ENCODE peak calls at places on chromosomes 4 and X, in four cellular contexts. A is stimulated activated CD8-positive, alpha-beta memory T cell treated with anti-CD3 and anti-CD28 coated beads, Interleukin-7, amount 100 ng/mL, for 1 hour; X is activated naive CD8-positive, alpha-beta T cell treated with anti-CD3 and anti-CD28 coated beads, Interleukin-2, amount 50 U/mL, for 24 hours; K is effector CD8-positive, alpha-beta T cell. M is an unnamed sample.

GRCh38 chr4:10421344-10422055 is 35.7 kb downstream of the ZNF518B start:
- DNase-seq in A (no peak), X (no peak), K (no peak), M (no peak)

GRCh38 chr4:98539741-98540140 is 118.7 kb downstream of the TSPAN5 start:
- DNase-seq in A (no peak), X (no peak), K (no peak), M (no peak)

GRCh38 chr4:165953181-165953580 is 80.1 kb downstream of the TLL1 start:
- DNase-seq in A (no peak), X (no peak), K (no peak), M (no peak)

GRCh38 chrX:123975180-123975579 is 13.7 kb downstream of the STAG2 start:
- DNase-seq in A (no peak), X (no peak), K (no peak), M (no peak)

GRCh38 chrX:10326578-10326977 is 169.8 kb downstream of the CLCN4 start:
- DNase-seq in A (no peak), X (no peak), K (no peak), M (no peak)

GRCh38 chrX:149504226-149504914 is 736 bp downstream of the IDS start:
- DNase-seq in A (no peak), X (peak; percentile 66), K (peak; percentile 21), M (peak; percentile 37)

GRCh38 chr4:53205970-53206369 is 159.9 kb downstream of the SCFD2 start:
- DNase-seq in A (no peak), X (no peak), K (no peak), M (no peak)

GRCh38 chrX:24245201-24245600 is 68.7 kb downstream of the SUPT20HL2 start:
- DNase-seq in A (no peak), X (no peak), K (no peak), M (no peak)

GRCh38 chr4:89489338-89489771 is 181.8 kb upstream of the GPRIN3 start:
- DNase-seq in A (no peak), X (no peak), K (no peak), M (no peak)

GRCh38 chr4:67869580-67870190 is 14.1 kb downstream of the TMPRSS11D start:
- DNase-seq in A (no peak), X (no peak), K (no peak), M (no peak)

GRCh38 chrX:140664939-140665338 is 44.6 kb upstream of the LINC00632 start:
- DNase-seq in A (no peak), X (no peak), K (no peak), M (no peak)

GRCh38 chr4:123244233-123244632 is 152.4 kb upstream of the SPRY1 start:
- DNase-seq in A (no peak), X (no peak), K (no peak), M (peak; percentile 20)

GRCh38 chr4:180664766-180665368 is 1578.3 kb upstream of the TENM3 start:
- DNase-seq in A (no peak), X (peak; percentile 58), K (peak; percentile 22), M (peak; percentile 56)

GRCh38 chr4:151911970-151912369 is 151.2 kb upstream of the GATB start:
- DNase-seq in A (no peak), X (no peak), K (no peak), M (no peak)

GRCh38 chr4:14726441-14727405 is 275.6 kb upstream of the CPEB2 start:
- DNase-seq in A (no peak), X (no peak), K (no peak), M (peak; percentile 19)

GRCh38 chr4:153541426-153542096 is 75.4 kb downstream of the TMEM131L start:
- DNase-seq in A (no peak), X (no peak), K (no peak), M (no peak)

GRCh38 chr4:1012031-1012739 is 759 bp downstream of the FGFRL1 start:
- DNase-seq in A (no peak), X (peak; percentile 35), K (peak; percentile 24), M (peak; percentile 67)